ENCODE peak calls at places on chromosome 7, in six cellular contexts. C, I, S, Q, D and L are unnamed samples.

GRCh38 chr7:51019891-51020855 is 237.5 kb upstream of the GRB10 start:
- DNase-seq in C (no peak), I (no peak), S (no peak), Q (no peak), D (no peak), L (no peak)

GRCh38 chr7:132138817-132139216 is 437.5 kb downstream of the PLXNA4 start:
- DNase-seq in C (no peak), I (no peak), S (no peak), Q (no peak), D (peak), L (no peak)

GRCh38 chr7:37923996-37924395 is 3.6 kb downstream of the EPDR1 start:
- DNase-seq in C (no peak), I (no peak), S (no peak), Q (no peak), D (no peak), L (no peak)

GRCh38 chr7:14876194-14876593 is 26.4 kb downstream of the DGKB start:
- DNase-seq in C (no peak), I (no peak), S (no peak), Q (no peak), D (no peak), L (no peak)

GRCh38 chr7:112665709-112666108 is 124.5 kb downstream of the TMEM168 start:
- DNase-seq in C (peak), I (peak), S (peak), Q (no peak), D (peak), L (no peak)

GRCh38 chr7:78198756-78199155 is 400.2 kb downstream of the PHTF2 start:
- DNase-seq in C (no peak), I (no peak), S (no peak), Q (no peak), D (peak), L (no peak)

GRCh38 chr7:16702433-16702832 is 51.1 kb upstream of the TSPAN13 start:
- DNase-seq in C (no peak), I (no peak), S (peak), Q (no peak), D (no peak), L (no peak)

GRCh38 chr7:79933144-79933543 is 201.5 kb upstream of the GNAI1 start:
- DNase-seq in C (peak), I (no peak), S (peak), Q (no peak), D (no peak), L (no peak)

GRCh38 chr7:1912472-1913289 is 242.6 kb downstream of the ELFN1 start:
- DNase-seq in C (peak), I (peak), S (peak), Q (no peak), D (peak), L (no peak)

GRCh38 chr7:2530076-2530967 is 10.7 kb downstream of the LFNG start:
- DNase-seq in C (no peak), I (no peak), S (no peak), Q (peak), D (peak), L (no peak)

GRCh38 chr7:125567686-125568085 is 638.1 kb upstream of the POT1 start:
- DNase-seq in C (no peak), I (no peak), S (no peak), Q (no peak), D (no peak), L (no peak)

GRCh38 chr7:109950821-109951601 is 1139.9 kb upstream of the LRRN3 start:
- DNase-seq in C (no peak), I (no peak), S (no peak), Q (no peak), D (peak), L (no peak)

GRCh38 chr7:120714945-120715344 is 143.0 kb downstream of the TSPAN12 start:
- DNase-seq in C (no peak), I (no peak), S (peak), Q (no peak), D (no peak), L (no peak)

GRCh38 chr7:47327698-47328391 is 254.1 kb downstream of the TNS3 start:
- DNase-seq in C (peak), I (peak), S (peak), Q (peak), D (peak), L (peak)

GRCh38 chr7:101441890-101442289 is 79.2 kb downstream of the COL26A1 start:
- DNase-seq in C (no peak), I (no peak), S (no peak), Q (no peak), D (no peak), L (no peak)

GRCh38 chr7:68613405-68613804 is 984.9 kb upstream of the AUTS2 start:
- DNase-seq in C (no peak), I (no peak), S (peak), Q (no peak), D (no peak), L (no peak)

GRCh38 chr7:20402297-20403230 is 71.9 kb downstream of the ITGB8 start:
- DNase-seq in C (no peak), I (no peak), S (peak), Q (no peak), D (no peak), L (no peak)

GRCh38 chr7:142104550-142105527 is 6.7 kb upstream of the MGAM2 start:
- DNase-seq in C (no peak), I (no peak), S (peak), Q (no peak), D (peak), L (no peak)

GRCh38 chr7:156176039-156176438 is 363.8 kb upstream of the SHH start:
- DNase-seq in C (no peak), I (no peak), S (no peak), Q (no peak), D (no peak), L (no peak)

GRCh38 chr7:132049462-132050304 is 493.3 kb upstream of the PODXL start:
- DNase-seq in C (no peak), I (peak), S (peak), Q (peak), D (peak), L (no peak)

GRCh38 chr7:30175171-30175570 is 40.4 kb downstream of the MTURN start:
- DNase-seq in C (no peak), I (no peak), S (peak), Q (no peak), D (no peak), L (no peak)

GRCh38 chr7:132291446-132291845 is 284.8 kb downstream of the PLXNA4 start:
- DNase-seq in C (no peak), I (no peak), S (no peak), Q (no peak), D (peak), L (no peak)

GRCh38 chr7:70542750-70543376 is 589.1 kb upstream of the GALNT17 start:
- DNase-seq in C (no peak), I (no peak), S (no peak), Q (no peak), D (no peak), L (no peak)

GRCh38 chr7:22990588-22990949 is 23.4 kb downstream of the HYCC1 start:
- DNase-seq in C (no peak), I (no peak), S (peak), Q (no peak), D (peak), L (peak)

GRCh38 chr7:80060218-80060806 is 74.3 kb upstream of the GNAI1 start:
- DNase-seq in C (peak), I (peak), S (peak), Q (no peak), D (peak), L (no peak)

GRCh38 chr7:30519122-30519521 is 14.5 kb upstream of the GGCT start:
- DNase-seq in C (no peak), I (no peak), S (no peak), Q (no peak), D (no peak), L (no peak)

GRCh38 chr7:155257482-155258232 is 40.0 kb upstream of the INSIG1 start:
- DNase-seq in C (peak), I (no peak), S (peak), Q (no peak), D (peak), L (no peak)

GRCh38 chr7:66741706-66742053 is 1.1 kb downstream of the RABGEF1 start:
- DNase-seq in C (no peak), I (no peak), S (peak), Q (no peak), D (peak), L (no peak)

GRCh38 chr7:158093156-158093796 is 494.3 kb downstream of the PTPRN2 start:
- DNase-seq in C (no peak), I (no peak), S (no peak), Q (no peak), D (no peak), L (no peak)

GRCh38 chr7:127447326-127447945 is 54.9 kb upstream of the ZNF800 start:
- DNase-seq in C (peak), I (peak), S (peak), Q (peak), D (peak), L (no peak)

GRCh38 chr7:16661924-16662323 is 15.9 kb downstream of the BZW2 start:
- DNase-seq in C (no peak), I (no peak), S (no peak), Q (no peak), D (no peak), L (no peak)

GRCh38 chr7:150323682-150324365 is 479 bp upstream of the ACTR3C start:
- DNase-seq in C (no peak), I (no peak), S (peak), Q (no peak), D (peak), L (no peak)

GRCh38 chr7:106779877-106780276 is 85.2 kb upstream of the PIK3CG start:
- DNase-seq in C (no peak), I (peak), S (no peak), Q (peak), D (peak), L (no peak)

GRCh38 chr7:112449353-112449752 is 907 bp upstream of the IFRD1 start:
- DNase-seq in C (no peak), I (no peak), S (no peak), Q (no peak), D (peak), L (no peak)

GRCh38 chr7:106448346-106448991 is 163.7 kb upstream of the NAMPT start:
- DNase-seq in C (no peak), I (no peak), S (no peak), Q (no peak), D (no peak), L (no peak)

GRCh38 chr7:50826371-50827172 is 43.9 kb upstream of the GRB10 start:
- DNase-seq in C (peak), I (no peak), S (peak), Q (no peak), D (peak), L (peak)

GRCh38 chr7:73851410-73852338 is 9.3 kb upstream of the TMEM270 start:
- DNase-seq in C (peak), I (no peak), S (peak), Q (no peak), D (peak), L (peak)

GRCh38 chr7:30799206-30799975 is 28.2 kb downstream of the MINDY4 start:
- DNase-seq in C (peak), I (no peak), S (peak), Q (no peak), D (peak), L (peak)